ENCODE peak calls at places on chromosomes 7 and 10, in nine cellular contexts. V is breast epithelium; K is GM23248; S is psoas muscle; E is CD8-positive, alpha-beta T cell; W is kidney; H is esophagus squamous epithelium; G is prostate gland; T is mucosa of descending colon. Z is an unnamed sample. For H3K9me3, the result is how much of the 10 kb centered on the place peaks cover.

GRCh38 chr7:129073738-129074137 is 18.8 kb upstream of the TNPO3 start:
- DNase-seq in T (no peak), G (no peak), E (no peak), K (no peak), W (no peak), V (no peak), S (no peak), H (no peak), Z (no peak)

GRCh38 chr7:108613147-108613948 is 43.7 kb downstream of the DNAJB9 start:
- DNase-seq in E (no peak), H (no peak), S (no peak), V (no peak), T (no peak), K (peak), G (no peak), W (no peak), Z (no peak)

GRCh38 chr7:44323381-44324203 is 1.8 kb downstream of the CAMK2B start:
- DNase-seq in V (no peak), S (no peak), G (no peak), K (no peak), W (no peak), H (no peak), T (no peak), E (no peak), Z (no peak)

GRCh38 chr10:4498763-4499251 is 327.2 kb upstream of the AKR1E2 start:
- DNase-seq in E (no peak), K (peak), H (no peak), T (no peak), V (no peak), S (no peak), G (peak), W (no peak), Z (no peak)

GRCh38 chr10:123743441-123744225 is 77.5 kb downstream of the GPR26 start:
- DNase-seq in K (peak), G (no peak), S (no peak), W (no peak), E (no peak), T (no peak), H (no peak), V (peak), Z (no peak)

GRCh38 chr7:79949778-79950177 is 184.9 kb upstream of the GNAI1 start:
- DNase-seq in S (no peak), E (no peak), K (no peak), G (no peak), W (no peak), T (no peak), H (no peak), V (no peak), Z (no peak)

GRCh38 chr7:34130558-34131285 is 225.4 kb downstream of the BMPER start:
- DNase-seq in V (no peak), W (no peak), S (no peak), H (no peak), T (no peak), G (peak), K (no peak), E (no peak), Z (no peak)

GRCh38 chr7:71752171-71752935 is 620.4 kb downstream of the GALNT17 start:
- DNase-seq in S (no peak), V (no peak), G (no peak), W (peak), K (peak), T (peak), H (no peak), E (no peak), Z (no peak)

GRCh38 chr7:5557920-5558401 is 134.3 kb upstream of the TNRC18 start:
- DNase-seq in V (peak), W (peak), E (no peak), G (peak), T (peak), H (no peak), K (peak), S (peak), Z (no peak)

GRCh38 chr7:845091-845490 is 12.8 kb downstream of the SUN1 start:
- DNase-seq in E (no peak), G (no peak), W (no peak), K (no peak), V (no peak), S (no peak), T (no peak), H (no peak), Z (no peak)

GRCh38 chr10:3542185-3542611 is 242.8 kb downstream of the KLF6 start:
- DNase-seq in V (no peak), S (no peak), W (no peak), H (no peak), K (peak), G (no peak), T (no peak), E (no peak), Z (no peak)

GRCh38 chr10:124105594-124105993 is 12.2 kb upstream of the CHST15 start:
- DNase-seq in T (no peak), G (peak), K (no peak), S (no peak), V (no peak), H (no peak), E (no peak), W (no peak), Z (no peak)

GRCh38 chr7:133053321-133053891 is 28.5 kb downstream of the CHCHD3 start:
- DNase-seq in G (no peak), T (peak), V (no peak), E (no peak), S (no peak), H (no peak), W (no peak), K (peak), Z (no peak)

GRCh38 chr7:80900583-80901576 is 18.0 kb downstream of the SEMA3C start:
- DNase-seq in S (no peak), W (no peak), E (no peak), G (no peak), K (peak), T (no peak), V (no peak), H (no peak), Z (no peak)

GRCh38 chr10:34137955-34138354 is 677.1 kb downstream of the PARD3 start:
- DNase-seq in S (no peak), H (no peak), E (no peak), W (no peak), G (no peak), T (no peak), K (no peak), V (no peak), Z (no peak)

GRCh38 chr10:91197044-91197651 is 23.3 kb upstream of the PCGF5 start:
- DNase-seq in T (no peak), E (no peak), G (no peak), H (no peak), W (peak), S (no peak), K (peak), V (no peak), Z (no peak)

GRCh38 chr10:4013651-4014085 is 228.7 kb upstream of the KLF6 start:
- DNase-seq in T (no peak), E (no peak), K (peak), S (no peak), H (no peak), W (no peak), G (no peak), V (no peak), Z (no peak)

GRCh38 chr7:106070201-106070551 is 41.9 kb downstream of the SYPL1 start:
- DNase-seq in K (no peak), G (peak), W (no peak), H (no peak), E (no peak), S (no peak), V (peak), T (no peak), Z (no peak)

GRCh38 chr7:18357691-18358090 is 137.9 kb upstream of the HDAC9 start:
- DNase-seq in G (no peak), K (peak), V (no peak), H (no peak), E (no peak), W (no peak), S (no peak), T (no peak), Z (no peak)

GRCh38 chr10:77575271-77576006 is 62.2 kb downstream of the KCNMA1 start:
- DNase-seq in K (no peak), W (no peak), E (no peak), S (no peak), T (no peak), H (no peak), G (no peak), V (no peak), Z (no peak)

GRCh38 chr10:68828833-68829232 is 1.5 kb downstream of the STOX1 start:
- DNase-seq in V (no peak), W (no peak), H (no peak), T (no peak), E (no peak), K (no peak), S (no peak), G (no peak), Z (no peak)

GRCh38 chr7:5177060-5177459 is 13.0 kb upstream of the WIPI2 start:
- DNase-seq in V (peak), S (peak), H (no peak), E (no peak), T (peak), W (peak), G (peak), K (peak), Z (no peak)

GRCh38 chr10:4850400-4850799 is 24.4 kb downstream of the AKR1E2 start:
- DNase-seq in S (no peak), W (no peak), G (peak), K (no peak), T (no peak), E (no peak), H (no peak), V (no peak), Z (no peak)

GRCh38 chr10:126171555-126171954 is 216.7 kb downstream of the ADAM12 start:
- DNase-seq in K (peak), H (no peak), W (no peak), E (no peak), T (no peak), G (no peak), V (no peak), S (no peak), Z (no peak)

GRCh38 chr10:117541909-117542705 is 439 bp upstream of the EMX2 start:
- DNase-seq in W (peak), H (no peak), T (no peak), V (no peak), S (peak), G (no peak), K (peak), E (no peak), Z (no peak)

GRCh38 chr7:30740417-30741181 is 11.3 kb upstream of the INMT start:
- DNase-seq in V (peak), H (no peak), W (peak), T (peak), S (peak), E (peak), G (peak), K (peak), Z (peak)

GRCh38 chr7:135930565-135931423 is 46.4 kb downstream of the MTPN start:
- DNase-seq in H (no peak), W (no peak), V (no peak), K (peak), E (no peak), T (no peak), S (no peak), G (peak), Z (no peak)

GRCh38 chr7:43906327-43907010 is at the start of gene URGCP:
- DNase-seq in S (peak), K (peak), W (peak), V (peak), G (peak), T (peak), H (no peak), E (peak), Z (peak)

GRCh38 chr7:158771-159170 is 33.6 kb upstream of the FAM20C start:
- DNase-seq in E (no peak), K (no peak), G (no peak), W (peak), H (no peak), V (no peak), S (peak), T (no peak), Z (no peak)

GRCh38 chr7:108425876-108426275 is 30.4 kb downstream of the NRCAM start:
- DNase-seq in V (no peak), S (no peak), K (no peak), H (no peak), E (no peak), G (no peak), T (no peak), W (no peak), Z (no peak)

GRCh38 chr10:77333610-77334340 is 303.8 kb downstream of the KCNMA1 start:
- DNase-seq in W (no peak), T (peak), V (no peak), K (peak), G (no peak), S (no peak), E (no peak), H (no peak), Z (no peak)

GRCh38 chr7:54839538-54840213 is 80.7 kb upstream of the SEC61G start:
- DNase-seq in H (no peak), K (peak), W (peak), T (peak), S (peak), G (no peak), E (no peak), V (no peak), Z (no peak)

GRCh38 chr10:21173433-21173963 is 276.4 kb upstream of the NEBL start:
- DNase-seq in T (peak), W (peak), G (no peak), E (no peak), V (no peak), S (no peak), K (no peak), H (no peak), Z (no peak)

GRCh38 chr10:116329153-116329552 is 4.9 kb downstream of the CCDC172 start:
- DNase-seq in S (no peak), T (no peak), W (no peak), H (no peak), E (no peak), V (no peak), K (no peak), G (no peak), Z (no peak)

GRCh38 chr7:41822259-41822658 is 119.4 kb upstream of the INHBA start:
- DNase-seq in T (no peak), H (no peak), W (no peak), K (no peak), S (no peak), V (no peak), G (no peak), E (no peak), Z (no peak)

GRCh38 chr10:112307631-112308502 is 24.7 kb downstream of the TECTB start:
- DNase-seq in H (no peak), T (peak), G (no peak), V (no peak), S (no peak), E (peak), K (peak), W (no peak), Z (no peak)

GRCh38 chr7:143331179-143331825 is 15.4 kb downstream of the CLCN1 start:
- DNase-seq in K (peak), S (peak), E (no peak), T (no peak), W (no peak), V (no peak), G (no peak), H (no peak), Z (no peak)

GRCh38 chr10:118870467-118871243 is 115.9 kb upstream of the CACUL1 start:
- DNase-seq in W (peak), S (no peak), V (no peak), T (no peak), K (peak), G (no peak), H (no peak), E (no peak), Z (no peak)

GRCh38 chr7:105621617-105622016 is 40.3 kb upstream of the EFCAB10 start:
- DNase-seq in W (no peak), S (peak), H (no peak), E (no peak), T (peak), G (peak), V (no peak), K (peak), Z (no peak)

GRCh38 chr10:76576276-76576962 is 1061.2 kb downstream of the KCNMA1 start:
- DNase-seq in G (no peak), S (no peak), W (no peak), H (no peak), V (peak), K (peak), E (no peak), T (no peak), Z (no peak)

GRCh38 chr7:153413540-153414287 is 638.5 kb upstream of the DPP6 start:
- DNase-seq in V (no peak), G (no peak), W (no peak), E (no peak), H (no peak), T (no peak), S (no peak), K (no peak), Z (no peak)
- H3K9me3 ChIP-seq in V (under half), G (under half), W (under half), E (under half), H (under half), T (under half), S (under half), K (under half), Z (under half)

DNA sequence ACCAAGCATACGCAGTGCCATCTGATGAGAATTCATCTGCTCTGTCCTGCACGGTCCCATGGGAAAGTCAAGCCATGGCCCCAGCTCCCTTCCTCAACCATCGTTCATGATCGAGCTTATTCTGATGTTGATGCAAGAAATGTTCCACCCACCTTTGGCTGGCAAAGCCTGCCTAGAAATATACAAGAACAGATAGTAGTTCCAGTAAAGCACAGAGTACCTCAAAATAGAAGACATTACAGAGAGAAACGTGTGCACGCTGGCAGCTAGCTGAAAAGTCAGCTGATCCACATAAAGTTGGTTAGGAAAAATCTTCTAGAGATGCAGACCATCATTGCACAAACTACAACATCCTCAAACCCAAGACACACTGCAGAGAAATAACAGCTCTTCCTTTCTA is 127.0 kb downstream of the PTPRN2 start:
- DNase-seq in T (no peak), W (no peak), S (no peak), E (no peak), G (no peak), K (no peak), H (no peak), V (no peak), Z (no peak)
- H3K9me3 ChIP-seq in T (under half), W (under half), S (under half), E (under half), G (under half), K (under half), H (under half), V (under half), Z (under half)

GRCh38 chr7:46461334-46461777 is 540.3 kb upstream of the IGFBP3 start:
- DNase-seq in S (no peak), G (no peak), K (no peak), H (no peak), V (no peak), T (no peak), W (no peak), E (no peak), Z (no peak)

GRCh38 chr7:46463170-46463569 is 542.1 kb upstream of the IGFBP3 start:
- DNase-seq in H (no peak), E (no peak), K (no peak), V (no peak), G (no peak), W (no peak), T (no peak), S (no peak), Z (no peak)

GRCh38 chr7:46454796-46455195 is 533.7 kb upstream of the IGFBP3 start:
- DNase-seq in T (no peak), W (no peak), V (no peak), S (no peak), K (peak), G (no peak), E (no peak), H (no peak), Z (no peak)

DNA sequence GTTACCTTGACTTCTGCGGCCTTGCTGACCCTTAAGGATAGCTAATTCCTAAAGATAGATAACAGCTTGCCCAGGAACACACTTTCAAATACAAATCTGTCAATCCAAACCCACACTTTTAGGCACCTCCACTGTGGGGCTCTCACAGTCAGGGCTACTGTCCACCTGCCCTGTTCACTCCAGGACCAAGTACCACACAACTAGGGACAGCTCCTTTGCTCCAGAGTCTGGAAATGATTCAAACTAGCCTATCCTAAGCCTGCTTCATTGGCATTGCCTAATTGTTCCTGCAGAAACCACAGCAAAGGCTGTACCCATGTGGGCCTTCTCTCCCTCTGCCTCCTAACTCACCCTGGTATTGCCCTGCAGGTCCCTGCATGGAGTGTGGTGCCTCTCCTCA is 538.9 kb upstream of the IGFBP3 start:
- DNase-seq in S (no peak), W (no peak), V (no peak), T (no peak), E (no peak), H (no peak), K (peak), G (no peak), Z (no peak)
- H3K9me3 ChIP-seq in S (under half), W (under half), V (under half), T (under half), E (under half), H (under half), K (under half), G (under half), Z (under half)

GRCh38 chr10:82318533-82318932 is 443.5 kb downstream of the NRG3 start:
- DNase-seq in H (no peak), S (no peak), K (no peak), T (no peak), G (no peak), W (no peak), E (no peak), V (no peak), Z (no peak)

GRCh38 chr10:82321734-82322133 is 446.7 kb downstream of the NRG3 start:
- DNase-seq in E (no peak), V (no peak), T (no peak), K (no peak), W (no peak), H (no peak), G (no peak), S (no peak), Z (no peak)

GRCh38 chr10:82319046-82319445 is 444.1 kb downstream of the NRG3 start:
- DNase-seq in S (no peak), G (no peak), H (no peak), V (no peak), W (no peak), K (no peak), E (no peak), T (no peak), Z (no peak)

DNA sequence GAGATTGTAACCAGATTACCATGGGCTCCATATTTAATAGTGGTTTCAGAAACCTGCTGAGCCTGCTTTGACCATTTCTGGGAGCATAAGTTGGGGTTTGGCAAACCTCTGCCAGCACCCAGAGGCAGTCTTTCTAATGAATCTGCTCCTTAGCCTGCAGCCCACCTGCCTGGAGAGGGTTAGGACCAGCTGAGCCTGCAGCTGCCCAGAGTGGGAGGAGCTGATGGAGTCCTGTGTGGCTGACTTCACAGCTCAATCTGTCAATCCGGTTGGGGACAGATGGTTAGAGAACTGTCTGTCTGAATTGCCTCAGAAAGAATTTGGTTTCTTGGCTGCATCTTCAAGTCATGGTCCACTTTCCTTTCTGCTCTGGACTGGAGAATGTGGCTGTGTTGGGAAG is 444.6 kb downstream of the NRG3 start:
- DNase-seq in G (no peak), E (no peak), T (no peak), V (no peak), H (no peak), W (no peak), K (no peak), S (no peak), Z (no peak)
- H3K9me3 ChIP-seq in G (under half), E (under half), T (under half), V (under half), H (under half), W (under half), K (under half), S (under half), Z (under half)

GRCh38 chr10:133056001-133056400 is 31.7 kb upstream of the ADGRA1 start:
- DNase-seq in H (no peak), G (no peak), W (no peak), V (no peak), E (no peak), T (no peak), S (no peak), K (no peak), Z (no peak)
- H3K9me3 ChIP-seq in H (under half), G (under half), W (under half), V (under half), E (under half), T (under half), S (under half), K (under half), Z (under half)

Z was measured in CD4-positive, alpha-beta T cell.